ENCODE peak calls at places on chromosomes 2 and 18, in four cellular contexts. A is C1 segment of cervical spinal cord, K is ELR, C is fibroblast of villous mesenchyme. P is an unnamed sample.

GRCh38 chr2:223811757-223812156 is 25.6 kb downstream of the AP1S3 start:
- DNase-seq in C (peak), K (no peak), A (no peak), P (no peak)

GRCh38 chr2:225895126-225895525 is 495.6 kb downstream of the NYAP2 start:
- DNase-seq in A (no peak), C (peak), K (no peak), P (no peak)

GRCh38 chr2:216414772-216415319 is 2.6 kb downstream of the SMARCAL1 start:
- DNase-seq in C (no peak), K (no peak), A (no peak), P (no peak)

GRCh38 chr2:9430316-9431293 is 7.2 kb downstream of the CPSF3 start:
- DNase-seq in C (peak), K (peak), A (no peak), P (no peak)

GRCh38 chr2:55422876-55423275 is 3.2 kb upstream of the CCDC88A start:
- DNase-seq in K (no peak), A (no peak), C (no peak), P (no peak)

GRCh38 chr2:74004212-74005182 is 19.8 kb downstream of the TET3 start:
- DNase-seq in K (no peak), C (no peak), A (no peak), P (no peak)

GRCh38 chr2:173241643-173242042 is 113.0 kb upstream of the CDCA7 start:
- DNase-seq in A (no peak), C (no peak), K (no peak), P (no peak)

GRCh38 chr18:12278765-12279682 is 24.9 kb downstream of the CIDEA start:
- DNase-seq in A (peak), C (peak), K (peak), P (no peak)

GRCh38 chr2:68825891-68826290 is 45.3 kb downstream of the BMP10 start:
- DNase-seq in C (no peak), A (no peak), K (no peak), P (no peak)

GRCh38 chr2:28357948-28358667 is 34.5 kb upstream of the FOSL2 start:
- DNase-seq in A (no peak), K (no peak), C (no peak), P (no peak)

GRCh38 chr2:3480352-3481010 is 38.9 kb downstream of the ADI1 start:
- DNase-seq in K (no peak), C (no peak), A (no peak), P (no peak)

GRCh38 chr18:68267583-68267982 is 447.3 kb downstream of the TMX3 start:
- DNase-seq in A (no peak), K (peak), C (peak), P (no peak)

GRCh38 chr2:217870528-217871011 is 132.2 kb downstream of the TNS1 start:
- DNase-seq in A (no peak), K (no peak), C (no peak), P (no peak)

GRCh38 chr2:14994721-14995120 is 362.2 kb downstream of the LRATD1 start:
- DNase-seq in A (no peak), K (no peak), C (no peak), P (no peak)

GRCh38 chr2:147416099-147416498 is 428.7 kb upstream of the ACVR2A start:
- DNase-seq in K (peak), C (no peak), A (no peak), P (no peak)

GRCh38 chr2:1887915-1888314 is 143.6 kb upstream of the PXDN start:
- DNase-seq in K (peak), A (no peak), C (peak), P (no peak)

GRCh38 chr2:135843671-135844070 is 6.7 kb upstream of the LCT start:
- DNase-seq in K (no peak), C (no peak), A (no peak), P (no peak)

GRCh38 chr18:49399003-49399402 is 61.4 kb downstream of the DYM start:
- DNase-seq in C (peak), A (no peak), K (peak), P (no peak)

GRCh38 chr18:24018299-24018910 is 3.9 kb downstream of the TTC39C start:
- DNase-seq in C (no peak), K (no peak), A (no peak), P (no peak)

GRCh38 chr2:55159037-55159651 is 72.9 kb downstream of the CLHC1 start:
- DNase-seq in C (no peak), A (no peak), K (no peak), P (no peak)

GRCh38 chr2:113679457-113679856 is 52.4 kb downstream of the RABL2A start:
- DNase-seq in C (no peak), K (no peak), A (no peak), P (no peak)

GRCh38 chr18:55302337-55302833 is 285.6 kb downstream of the TCF4 start:
- DNase-seq in A (peak), K (peak), C (no peak), P (no peak)

GRCh38 chr2:39516347-39517101 is 79.4 kb upstream of the MAP4K3 start:
- DNase-seq in K (peak), A (no peak), C (peak), P (no peak)

GRCh38 chr2:110869472-110870446 is 137.4 kb downstream of the ACOXL start:
- DNase-seq in C (no peak), K (peak), A (no peak), P (no peak)

GRCh38 chr2:184923751-184924150 is 325.4 kb downstream of the ZNF804A start:
- DNase-seq in C (peak), K (peak), A (no peak), P (no peak)

GRCh38 chr2:9771101-9771449 is 72.2 kb upstream of the TAF1B start:
- DNase-seq in A (no peak), K (no peak), C (no peak), P (no peak)

GRCh38 chr2:205411558-205411957 is 270.7 kb upstream of the NRP2 start:
- DNase-seq in K (no peak), A (peak), C (no peak), P (no peak)

GRCh38 chr2:37570773-37571570 is 100.5 kb downstream of the CDC42EP3 start:
- DNase-seq in A (no peak), C (peak), K (peak), P (no peak)

GRCh38 chr18:48578289-48578688 is 39.5 kb downstream of the CTIF start:
- DNase-seq in K (no peak), A (no peak), C (no peak), P (no peak)

GRCh38 chr18:36519358-36519757 is 221.8 kb downstream of the FHOD3 start:
- DNase-seq in K (peak), A (no peak), C (no peak), P (no peak)